ENCODE peak calls at places on chromosomes 11 and 22, in eight cellular contexts. S is GM23338, Q is IMR-90, J is suprapubic skin, M is adrenal gland, C is heart right ventricle, U is fibroblast of mammary gland, V is spleen. G is an unnamed sample.

GRCh38 chr22:40002935-40003715 is 8.4 kb downstream of the FAM83F start:
- DNase-seq in Q (no peak), M (no peak), S (no peak), C (no peak), V (no peak), U (no peak), J (no peak), G (peak; percentile 71)

GRCh38 chr11:124756753-124757227 is 4.7 kb upstream of the VSIG2 start:
- DNase-seq in C (no peak), U (no peak), V (no peak), S (peak; percentile 41), M (no peak), J (no peak), Q (no peak), G (no peak)

GRCh38 chr11:117591316-117592039 is 205.5 kb downstream of the DSCAML1 start:
- DNase-seq in S (no peak), Q (no peak), M (no peak), C (no peak), V (no peak), J (peak; percentile 47), U (no peak), G (no peak)

GRCh38 chr22:21734540-21735197 is 925 bp downstream of the YPEL1 start:
- DNase-seq in J (no peak), S (no peak), M (no peak), Q (no peak), V (no peak), U (no peak), C (no peak), G (no peak)

GRCh38 chr11:133790995-133791394 is 54.3 kb downstream of the SPATA19 start:
- DNase-seq in U (no peak), Q (no peak), S (no peak), C (no peak), V (no peak), J (no peak), M (no peak), G (no peak)

GRCh38 chr11:134266841-134267251 is 9.3 kb upstream of the GLB1L3 start:
- DNase-seq in M (no peak), V (no peak), S (peak; percentile 44), J (no peak), U (peak; percentile 82), Q (peak; percentile 72), C (no peak), G (no peak)

GRCh38 chr11:12099132-12099873 is 11.1 kb upstream of the MICAL2 start:
- DNase-seq in S (no peak), V (no peak), M (no peak), Q (no peak), C (no peak), J (no peak), U (peak; percentile 58), G (no peak)

GRCh38 chr22:19706661-19707151 is 7.6 kb upstream of the SEPTIN5 start:
- DNase-seq in Q (no peak), M (no peak), U (no peak), J (peak; percentile 15), C (no peak), V (no peak), S (no peak), G (no peak)

GRCh38 chr11:122115520-122116343 is at the start of gene BLID:
- DNase-seq in M (peak; percentile 38), C (no peak), J (no peak), U (peak; percentile 61), S (peak; percentile 88), V (no peak), Q (peak; percentile 46), G (no peak)

GRCh38 chr22:17888855-17889254 is 114.6 kb upstream of the BID start:
- DNase-seq in C (no peak), V (no peak), Q (peak; percentile 47), U (no peak), J (no peak), M (no peak), S (peak; percentile 80), G (no peak)

GRCh38 chr22:10741210-10741609 is 4786.8 kb upstream of the OR11H1 start:
- DNase-seq in M (no peak), U (no peak), S (no peak), C (no peak), V (no peak), Q (no peak), J (no peak), G (no peak)

GRCh38 chr11:65113839-65114238 is 2.2 kb downstream of the TM7SF2 start:
- DNase-seq in U (no peak), S (no peak), Q (no peak), M (peak; percentile 94), C (no peak), V (peak; percentile 35), J (no peak), G (no peak)

GRCh38 chr11:102177126-102177525 is 66.9 kb downstream of the YAP1 start:
- DNase-seq in U (peak; percentile 47), M (no peak), C (no peak), S (no peak), J (no peak), Q (peak; percentile 47), V (no peak), G (no peak)

GRCh38 chr11:2582958-2583604 is 116.7 kb downstream of the KCNQ1OT1 start:
- DNase-seq in J (peak; percentile 62), Q (no peak), V (peak; percentile 74), S (no peak), M (peak; percentile 2), U (no peak), C (peak; percentile 2), G (peak; percentile 3)

GRCh38 chr11:120945042-120945441 is 78.9 kb upstream of the TBCEL start:
- DNase-seq in U (no peak), M (no peak), C (no peak), V (no peak), Q (no peak), S (peak; percentile 47), J (no peak), G (no peak)
- TF ChIP-seq CTCF in U (peak; percentile 21), M (no peak), C (no peak), V (no peak), Q (peak; percentile 22), S (peak; percentile 77), J (no peak), G (peak; percentile 55)

GRCh38 chr22:28402539-28402938 is 277.1 kb downstream of the TTC28 start:
- DNase-seq in C (no peak), S (no peak), U (no peak), M (no peak), V (no peak), J (no peak), Q (no peak), G (no peak)
- H3K4me3 ChIP-seq in C (no peak overlapping the region), S (no peak overlapping the region), U (no peak overlapping the region), M (no peak overlapping the region), V (no peak overlapping the region), J (no peak overlapping the region), Q (no peak overlapping the region), G (no peak overlapping the region)

GRCh38 chr11:58395581-58395980 is 11.1 kb downstream of the OR5B3 start:
- DNase-seq in U (peak; percentile 32), J (no peak), Q (peak; percentile 71), V (no peak), S (no peak), M (no peak), C (no peak), G (no peak)
- TF ChIP-seq CTCF in U (no peak), J (no peak), Q (no peak), V (no peak), S (no peak), M (no peak), C (no peak), G (no peak)

GRCh38 chr11:123525511-123525918 is 95.4 kb downstream of the GRAMD1B start:
- DNase-seq in M (no peak), J (no peak), Q (no peak), V (no peak), C (no peak), U (no peak), S (peak; percentile 30), G (peak; percentile 56)
- H3K4me3 ChIP-seq in M (no peak overlapping the region), J (peak overlapping the region; percentile 10), Q (no peak overlapping the region), V (no peak overlapping the region), C (no peak overlapping the region), U (no peak overlapping the region), S (no peak overlapping the region), G (peak overlapping the region; percentile 46)